ENCODE peak calls at places on chromosomes 7 and 10, in eight cellular contexts. A is NCI-H2171 treated with DMSO at 0.1 percent for 48 hours, K is NCI-H345, V is cardiac fibroblast, F is MM.1S, Q is HEK293T, B is dorsolateral prefrontal cortex, J is lower lobe of right lung. X is an unnamed sample.

GRCh38 chr10:35413985-35414861 is 77.9 kb downstream of the CCNY start:
- DNase-seq in K (no peak), Q (no peak), A (no peak), B (no peak), V (no peak), F (no peak), J (no peak), X (no peak)

GRCh38 chr10:61992059-61992460 is 90.6 kb downstream of the ARID5B start:
- DNase-seq in F (no peak), V (peak), Q (no peak), B (no peak), A (no peak), J (no peak), K (no peak), X (no peak)

GRCh38 chr10:84296071-84296981 is 32.1 kb upstream of the CCSER2 start:
- DNase-seq in J (no peak), K (no peak), V (peak), B (no peak), Q (no peak), A (no peak), F (no peak), X (no peak)

GRCh38 chr7:96526492-96526891 is 183.2 kb downstream of the SEM1 start:
- DNase-seq in J (no peak), F (no peak), K (no peak), Q (no peak), V (no peak), B (no peak), A (no peak), X (no peak)

GRCh38 chr10:61662794-61663259 is at the start of gene CABCOCO1:
- DNase-seq in A (peak), F (no peak), K (peak), Q (peak), V (peak), J (peak), B (peak), X (no peak)

GRCh38 chr7:38685851-38686250 is 54.7 kb upstream of the AMPH start:
- DNase-seq in J (no peak), F (no peak), V (no peak), B (no peak), K (no peak), A (no peak), Q (no peak), X (no peak)

GRCh38 chr10:130743751-130744191 is 567.8 kb downstream of the TCERG1L start:
- DNase-seq in V (no peak), Q (no peak), A (no peak), J (no peak), B (no peak), F (no peak), K (no peak), X (no peak)

GRCh38 chr7:99623091-99623693 is 6.4 kb downstream of the ZSCAN25 start:
- DNase-seq in J (no peak), F (no peak), V (no peak), B (no peak), K (no peak), Q (no peak), A (no peak), X (no peak)

GRCh38 chr10:70584941-70585544 is 17.5 kb downstream of the PRF1 start:
- DNase-seq in F (no peak), K (peak), V (no peak), Q (peak), A (peak), J (peak), B (peak), X (no peak)

GRCh38 chr7:120857558-120858298 is at the start of gene TSPAN12:
- DNase-seq in F (peak), A (peak), J (peak), B (peak), K (peak), Q (peak), V (peak), X (peak)

GRCh38 chr7:121394709-121395140 is 1.4 kb downstream of the FAM3C start:
- DNase-seq in V (peak), K (no peak), B (no peak), Q (no peak), J (no peak), A (no peak), F (peak), X (peak)

GRCh38 chr10:114265392-114266053 is 26.5 kb downstream of the VWA2 start:
- DNase-seq in K (no peak), V (no peak), F (no peak), A (no peak), Q (no peak), B (no peak), J (no peak), X (no peak)

GRCh38 chr10:1638889-1639418 is 98.4 kb downstream of the ADARB2 start:
- DNase-seq in V (peak), J (no peak), Q (no peak), B (no peak), A (no peak), K (no peak), F (no peak), X (no peak)

GRCh38 chr7:29864668-29865067 is 58.4 kb downstream of the WIPF3 start:
- DNase-seq in K (no peak), Q (no peak), B (no peak), J (no peak), F (no peak), V (no peak), A (no peak), X (no peak)

GRCh38 chr7:141674201-141674671 is 27.7 kb downstream of the DENND11 start:
- DNase-seq in J (no peak), A (no peak), K (no peak), B (no peak), V (peak), F (no peak), Q (no peak), X (no peak)

GRCh38 chr10:1333981-1334380 is 277.8 kb downstream of the WDR37 start:
- DNase-seq in J (no peak), Q (no peak), K (no peak), A (no peak), V (no peak), F (no peak), B (no peak), X (no peak)

GRCh38 chr10:76786673-76787072 is 850.9 kb downstream of the KCNMA1 start:
- DNase-seq in F (no peak), B (no peak), A (no peak), K (no peak), V (no peak), J (no peak), Q (no peak), X (no peak)

GRCh38 chr10:79192677-79193003 is 123.9 kb downstream of the ZMIZ1 start:
- DNase-seq in J (no peak), F (no peak), K (no peak), V (peak), Q (no peak), A (no peak), B (no peak), X (no peak)

GRCh38 chr7:81692146-81692905 is 77.5 kb downstream of the HGF start:
- DNase-seq in B (no peak), J (no peak), K (no peak), F (no peak), A (no peak), V (peak), Q (no peak), X (no peak)

GRCh38 chr10:33134011-33134751 is 176.2 kb upstream of the ITGB1 start:
- DNase-seq in Q (no peak), J (peak), F (no peak), A (no peak), K (no peak), V (peak), B (no peak), X (peak)

GRCh38 chr7:7962851-7963250 is 5.7 kb upstream of the GLCCI1 start:
- DNase-seq in A (no peak), B (no peak), K (no peak), J (no peak), F (no peak), Q (no peak), V (peak), X (no peak)

GRCh38 chr7:116534790-116535189 is 10.0 kb downstream of the CAV1 start:
- DNase-seq in F (no peak), J (no peak), A (no peak), V (no peak), K (no peak), B (no peak), Q (no peak), X (no peak)

GRCh38 chr10:108374991-108375390 is 1210.5 kb upstream of the SORCS1 start:
- DNase-seq in Q (no peak), J (no peak), B (no peak), K (no peak), F (no peak), V (no peak), A (no peak), X (no peak)

GRCh38 chr7:95246935-95247370 is 77.4 kb downstream of the PON1 start:
- DNase-seq in J (no peak), Q (peak), V (peak), F (peak), A (peak), B (peak), K (peak), X (peak)

GRCh38 chr7:1737956-1738355 is 67.9 kb downstream of the ELFN1 start:
- DNase-seq in F (no peak), A (no peak), K (no peak), V (no peak), J (no peak), B (no peak), Q (no peak), X (no peak)

GRCh38 chr10:132697568-132698200 is 88.3 kb downstream of the NKX6-2 start:
- DNase-seq in V (no peak), Q (no peak), F (no peak), J (peak), B (peak), K (no peak), A (no peak), X (no peak)

GRCh38 chr10:24848169-24848688 is 104.2 kb downstream of the PRTFDC1 start:
- DNase-seq in J (no peak), Q (no peak), K (no peak), B (no peak), A (no peak), V (peak), F (no peak), X (no peak)

GRCh38 chr10:1198453-1199344 is 142.5 kb downstream of the WDR37 start:
- DNase-seq in Q (no peak), A (peak), V (no peak), B (peak), J (peak), K (peak), F (no peak), X (no peak)

GRCh38 chr10:70903262-70903921 is 15.0 kb upstream of the PCBD1 start:
- DNase-seq in B (peak), F (peak), K (peak), V (peak), J (no peak), A (peak), Q (peak), X (peak)

GRCh38 chr10:15642095-15642494 is 77.6 kb downstream of the ITGA8 start:
- DNase-seq in J (no peak), F (no peak), V (peak), B (no peak), K (no peak), Q (no peak), A (no peak), X (no peak)

GRCh38 chr7:112220877-112221434 is 14.5 kb downstream of the ZNF277 start:
- DNase-seq in A (no peak), F (no peak), Q (no peak), V (no peak), B (no peak), J (no peak), K (no peak), X (no peak)

GRCh38 chr7:22255834-22256233 is 101.1 kb downstream of the RAPGEF5 start:
- DNase-seq in F (peak), V (no peak), Q (no peak), B (no peak), J (no peak), K (no peak), A (peak), X (no peak)

X was measured in GM12865.